ENCODE peak calls at places on chromosomes 1 and 21, in eight cellular contexts. A is activated T-cell treated with anti-CD3 and anti-CD28 coated beads, Interleukin-2, amount 50 U/mL, for 24 hours; K is H1; D is amygdala; S is astrocyte of the hippocampus; R is C1 segment of cervical spinal cord; W is kidney glomerular epithelial cell; E is GDM1. H is an unnamed sample.

GRCh38 chr21:42010507-42011493 is 640 bp upstream of the ZBTB21 start:
- DNase-seq in D (no peak), R (no peak), W (peak), E (no peak), K (no peak), S (no peak), A (no peak), H (no peak)

GRCh38 chr1:171742577-171742922 is 685 bp upstream of the VAMP4 start:
- DNase-seq in E (peak), S (peak), D (no peak), R (no peak), W (peak), A (no peak), K (peak), H (no peak)

GRCh38 chr1:165697491-165697880 is 876 bp downstream of the ALDH9A1 start:
- DNase-seq in D (no peak), W (no peak), S (no peak), A (no peak), E (no peak), R (no peak), K (no peak), H (no peak)

GRCh38 chr1:11985851-11986250 is 5.6 kb downstream of the MFN2 start:
- DNase-seq in D (no peak), K (no peak), E (no peak), R (no peak), S (no peak), W (no peak), A (no peak), H (no peak)

GRCh38 chr1:20484526-20485462 is 1.2 kb downstream of the CAMK2N1 start:
- DNase-seq in A (peak), E (no peak), R (no peak), S (peak), D (no peak), W (no peak), K (peak), H (no peak)

GRCh38 chr1:230142608-230143209 is 75.7 kb downstream of the GALNT2 start:
- DNase-seq in W (no peak), K (no peak), A (no peak), R (no peak), D (no peak), S (peak), E (no peak), H (no peak)

GRCh38 chr1:87644500-87645245 is 316.0 kb downstream of the LMO4 start:
- DNase-seq in W (peak), K (no peak), A (no peak), S (peak), E (no peak), D (no peak), R (no peak), H (no peak)

GRCh38 chr1:25773441-25774125 is 26.4 kb upstream of the SELENON start:
- DNase-seq in D (no peak), E (no peak), R (no peak), A (no peak), K (no peak), S (no peak), W (peak), H (no peak)

GRCh38 chr1:177274687-177275211 is 104.0 kb downstream of the BRINP2 start:
- DNase-seq in E (no peak), K (no peak), A (no peak), W (no peak), D (no peak), S (peak), R (no peak), H (no peak)

GRCh38 chr1:114033219-114033706 is 54.0 kb downstream of the OLFML3 start:
- DNase-seq in S (peak), E (no peak), R (no peak), D (no peak), K (peak), A (no peak), W (no peak), H (no peak)

GRCh38 chr1:226608699-226609505 is 60.3 kb downstream of the STUM start:
- DNase-seq in D (no peak), E (peak), S (peak), A (peak), R (no peak), K (peak), W (peak), H (peak)

GRCh38 chr1:226702318-226702956 is 36.6 kb downstream of the ITPKB start:
- DNase-seq in A (no peak), R (no peak), E (no peak), W (no peak), S (peak), D (no peak), K (no peak), H (no peak)

GRCh38 chr1:155175927-155176371 is 2.3 kb downstream of the TRIM46 start:
- DNase-seq in A (peak), W (no peak), R (no peak), E (no peak), S (peak), D (no peak), K (no peak), H (peak)

GRCh38 chr21:46393941-46394818 is 64.5 kb upstream of the DIP2A start:
- DNase-seq in D (no peak), K (no peak), A (no peak), W (no peak), S (peak), R (no peak), E (no peak), H (no peak)

GRCh38 chr1:162708286-162708685 is 76.0 kb downstream of the DDR2 start:
- DNase-seq in K (no peak), A (no peak), D (no peak), S (no peak), E (no peak), R (no peak), W (no peak), H (no peak)

GRCh38 chr1:157034137-157034800 is 11.3 kb downstream of the ARHGEF11 start:
- DNase-seq in W (no peak), D (peak), E (no peak), R (peak), S (no peak), K (no peak), A (no peak), H (no peak)

GRCh38 chr1:246142320-246142893 is 364.7 kb downstream of the SMYD3 start:
- DNase-seq in A (no peak), W (peak), S (peak), D (no peak), R (no peak), K (no peak), E (no peak), H (no peak)

GRCh38 chr1:10304295-10304694 is 93.9 kb downstream of the KIF1B start:
- DNase-seq in A (no peak), D (no peak), R (no peak), K (no peak), E (no peak), S (no peak), W (no peak), H (no peak)

GRCh38 chr1:19332832-19333231 is 20.7 kb downstream of the SLC66A1 start:
- DNase-seq in S (no peak), K (no peak), R (no peak), D (no peak), W (no peak), A (no peak), E (no peak), H (no peak)

GRCh38 chr21:37273440-37273839 is 6.3 kb upstream of the VPS26C start:
- DNase-seq in A (no peak), E (no peak), K (no peak), S (no peak), R (no peak), W (no peak), D (no peak), H (no peak)

GRCh38 chr1:244319283-244320132 is 132.2 kb downstream of the ADSS2 start:
- DNase-seq in K (no peak), D (no peak), S (peak), E (peak), R (no peak), A (peak), W (peak), H (no peak)

GRCh38 chr21:18204931-18205330 is 39.7 kb upstream of the CHODL start:
- DNase-seq in D (no peak), R (no peak), E (no peak), A (no peak), W (no peak), K (no peak), S (no peak), H (no peak)